ENCODE peak calls at places on chromosomes 11 and 22, in seven cellular contexts. K, A, M, P, U, X and N are unnamed samples.

GRCh38 chr22:23984430-23984829 is 4.5 kb downstream of the GSTT2 start:
- DNase-seq in K (peak; percentile 8), A (peak; percentile 26), M (no peak), P (peak; percentile 42), U (no peak), X (no peak), N (no peak)

GRCh38 chr22:34481090-34481489 is 560.8 kb upstream of the LARGE1 start:
- DNase-seq in K (no peak), A (no peak), M (no peak), P (no peak), U (no peak), X (no peak), N (no peak)

GRCh38 chr11:115627666-115628460 is 123.6 kb upstream of the CADM1 start:
- DNase-seq in K (no peak), A (no peak), M (no peak), P (no peak), U (no peak), X (no peak), N (no peak)

GRCh38 chr11:75240381-75241035 is at the start of gene TPBGL:
- DNase-seq in K (peak; percentile 34), A (no peak), M (peak; percentile 15), P (peak; percentile 66), U (no peak), X (no peak), N (no peak)

GRCh38 chr11:130418210-130418609 is 10.2 kb downstream of the ADAMTS8 start:
- DNase-seq in K (no peak), A (peak; percentile 19), M (no peak), P (no peak), U (no peak), X (no peak), N (no peak)

GRCh38 chr11:28209906-28210305 is 101.7 kb downstream of the METTL15 start:
- DNase-seq in K (no peak), A (no peak), M (no peak), P (no peak), U (no peak), X (no peak), N (no peak)

GRCh38 chr11:23425379-23425778 is 565.1 kb upstream of the CCDC179 start:
- DNase-seq in K (no peak), A (no peak), M (no peak), P (no peak), U (no peak), X (no peak), N (no peak)

GRCh38 chr11:126383301-126384052 is 28.0 kb downstream of the ST3GAL4 start:
- DNase-seq in K (no peak), A (no peak), M (no peak), P (peak; percentile 63), U (no peak), X (no peak), N (no peak)

GRCh38 chr11:41431784-41432183 is 27.7 kb downstream of the LRRC4C start:
- DNase-seq in K (peak; percentile 48), A (no peak), M (no peak), P (no peak), U (no peak), X (peak; percentile 42), N (no peak)

GRCh38 chr11:2581931-2582435 is 117.8 kb downstream of the KCNQ1OT1 start:
- DNase-seq in K (no peak), A (no peak), M (no peak), P (peak; percentile 62), U (peak; percentile 6), X (peak; percentile 28), N (no peak)

GRCh38 chr11:1488575-1489180 is 2.1 kb upstream of the MOB2 start:
- DNase-seq in K (no peak), A (no peak), M (no peak), P (peak; percentile 45), U (no peak), X (no peak), N (no peak)

GRCh38 chr11:12161137-12161536 is 50.7 kb downstream of the MICAL2 start:
- DNase-seq in K (no peak), A (no peak), M (no peak), P (peak; percentile 12), U (no peak), X (no peak), N (no peak)

GRCh38 chr22:19880786-19881569 is 26.3 kb upstream of the GNB1L start:
- DNase-seq in K (no peak), A (no peak), M (peak; percentile 99), P (peak; percentile 67), U (peak; percentile 64), X (peak; percentile 84), N (peak; percentile 95)

GRCh38 chr11:123561046-123561781 is 93.2 kb downstream of the SCN3B start:
- DNase-seq in K (peak; percentile 34), A (peak; percentile 27), M (peak; percentile 48), P (no peak), U (peak; percentile 51), X (peak; percentile 42), N (no peak)

GRCh38 chr22:45538284-45538683 is 35.6 kb downstream of the FBLN1 start:
- DNase-seq in K (peak; percentile 63), A (no peak), M (no peak), P (no peak), U (no peak), X (no peak), N (no peak)

GRCh38 chr22:47328550-47329243 is 566.2 kb downstream of the TBC1D22A start:
- DNase-seq in K (no peak), A (no peak), M (peak; percentile 70), P (no peak), U (no peak), X (no peak), N (peak; percentile 90)

GRCh38 chr11:30564994-30565393 is 21.2 kb downstream of the MPPED2 start:
- DNase-seq in K (no peak), A (no peak), M (no peak), P (no peak), U (no peak), X (no peak), N (no peak)

GRCh38 chr11:704799-705645 is 1.0 kb upstream of the EPS8L2 start:
- DNase-seq in K (no peak), A (no peak), M (no peak), P (peak; percentile 91), U (no peak), X (no peak), N (no peak)

GRCh38 chr11:44224867-44225501 is 85.0 kb downstream of the ALX4 start:
- DNase-seq in K (no peak), A (no peak), M (no peak), P (no peak), U (no peak), X (no peak), N (no peak)

GRCh38 chr11:124800226-124800929 is at the start of gene MSANTD2:
- DNase-seq in K (peak; percentile 79), A (peak; percentile 94), M (peak; percentile 80), P (peak; percentile 93), U (peak; percentile 86), X (peak; percentile 86), N (peak; percentile 40)

GRCh38 chr22:44393066-44393465 is 80.3 kb upstream of the SHISAL1 start:
- DNase-seq in K (no peak), A (no peak), M (no peak), P (peak; percentile 39), U (peak; percentile 6), X (peak; percentile 22), N (no peak)

GRCh38 chr11:17547051-17547577 is at the start of gene OTOG:
- DNase-seq in K (peak; percentile 79), A (no peak), M (peak; percentile 24), P (no peak), U (no peak), X (no peak), N (no peak)

GRCh38 chr11:75966546-75967287 is 151.7 kb downstream of the UVRAG start:
- DNase-seq in K (no peak), A (no peak), M (peak; percentile 88), P (no peak), U (no peak), X (no peak), N (peak; percentile 74)

GRCh38 chr11:31655483-31655882 is 145.9 kb downstream of the ELP4 start:
- DNase-seq in K (no peak), A (no peak), M (peak; percentile 88), P (no peak), U (no peak), X (no peak), N (peak; percentile 81)

GRCh38 chr11:124898711-124899110 is 1.0 kb upstream of the ROBO4 start:
- DNase-seq in K (no peak), A (peak; percentile 50), M (peak; percentile 85), P (no peak), U (no peak), X (peak; percentile 20), N (no peak)

GRCh38 chr22:46149493-46149997 is 781 bp upstream of the PPARA start:
- DNase-seq in K (peak; percentile 65), A (no peak), M (no peak), P (peak; percentile 87), U (peak; percentile 70), X (no peak), N (no peak)

GRCh38 chr11:58485961-58486360 is 21.9 kb downstream of the OR5B21 start:
- DNase-seq in K (no peak), A (no peak), M (no peak), P (no peak), U (no peak), X (no peak), N (no peak)

GRCh38 chr11:16125796-16126195 is 230.6 kb downstream of the SOX6 start:
- DNase-seq in K (no peak), A (no peak), M (no peak), P (no peak), U (no peak), X (no peak), N (no peak)

GRCh38 chr11:61870429-61871039 is 20.8 kb downstream of the FADS3 start:
- DNase-seq in K (no peak), A (no peak), M (no peak), P (no peak), U (no peak), X (no peak), N (no peak)

GRCh38 chr11:112029460-112029859 is 4.3 kb downstream of the DLAT start:
- DNase-seq in K (no peak), A (no peak), M (no peak), P (no peak), U (no peak), X (no peak), N (no peak)

GRCh38 chr11:134014502-134014901 is 54.4 kb upstream of the JAM3 start:
- DNase-seq in K (no peak), A (no peak), M (peak; percentile 34), P (no peak), U (no peak), X (no peak), N (peak; percentile 4)